ENCODE peak calls at places on chromosome 18, in four cellular contexts. X is ascending aorta, O is transverse colon, I is HepG2. R is an unnamed sample.

GRCh38 chr18:55515946-55516710 is 71.9 kb downstream of the TCF4 start:
- DNase-seq in X (no peak), O (no peak), I (no peak), R (no peak)

GRCh38 chr18:54531402-54532065 is 59.5 kb upstream of the DYNAP start:
- DNase-seq in X (no peak), O (no peak), I (no peak), R (no peak)

GRCh38 chr18:48152549-48152948 is 222.1 kb upstream of the SMAD2 start:
- DNase-seq in X (no peak), O (no peak), I (peak; percentile 13), R (no peak)

GRCh38 chr18:3552305-3552704 is 102.3 kb downstream of the TGIF1 start:
- DNase-seq in X (no peak), O (no peak), I (no peak), R (no peak)

GRCh38 chr18:29749699-29750098 is 1292.8 kb downstream of the DSC3 start:
- DNase-seq in X (no peak), O (no peak), I (no peak), R (no peak)

GRCh38 chr18:47334966-47335365 is 83.5 kb upstream of the SKOR2 start:
- DNase-seq in X (no peak), O (no peak), I (no peak), R (no peak)

GRCh38 chr18:61528961-61529360 is 195.7 kb downstream of the CDH20 start:
- DNase-seq in X (no peak), O (no peak), I (no peak), R (no peak)

GRCh38 chr18:2889761-2890192 is 43.0 kb downstream of the EMILIN2 start:
- DNase-seq in X (no peak), O (no peak), I (peak; percentile 33), R (no peak)

GRCh38 chr18:29041976-29042375 is 865.0 kb upstream of the CDH2 start:
- DNase-seq in X (no peak), O (no peak), I (no peak), R (no peak)

GRCh38 chr18:58337285-58337684 is 291.6 kb downstream of the ALPK2 start:
- DNase-seq in X (no peak), O (no peak), I (no peak), R (no peak)

GRCh38 chr18:7177131-7177744 is 53.7 kb upstream of the LRRC30 start:
- DNase-seq in X (no peak), O (no peak), I (peak; percentile 45), R (peak; percentile 44)

GRCh38 chr18:47296462-47296861 is 45.0 kb upstream of the SKOR2 start:
- DNase-seq in X (no peak), O (no peak), I (no peak), R (no peak)

GRCh38 chr18:48613589-48613988 is 74.8 kb downstream of the CTIF start:
- DNase-seq in X (peak; percentile 85), O (peak; percentile 25), I (no peak), R (no peak)

GRCh38 chr18:6743988-6744387 is 14.5 kb downstream of the ARHGAP28 start:
- DNase-seq in X (no peak), O (no peak), I (no peak), R (no peak)

GRCh38 chr18:54358495-54358793 is 738 bp downstream of the C18orf54 start:
- DNase-seq in X (no peak), O (no peak), I (no peak), R (no peak)

GRCh38 chr18:6878881-6879280 is 149.4 kb downstream of the ARHGAP28 start:
- DNase-seq in X (no peak), O (no peak), I (no peak), R (no peak)

GRCh38 chr18:79465392-79465991 is 69.8 kb downstream of the NFATC1 start:
- DNase-seq in X (no peak), O (peak; percentile 43), I (no peak), R (no peak)

GRCh38 chr18:49685231-49685942 is 123.5 kb downstream of the LIPG start:
- DNase-seq in X (no peak), O (no peak), I (no peak), R (no peak)

GRCh38 chr18:56443508-56443907 is 194.9 kb downstream of the TXNL1 start:
- DNase-seq in X (no peak), O (no peak), I (no peak), R (no peak)

GRCh38 chr18:56919190-56919589 is 227.7 kb upstream of the BOD1L2 start:
- DNase-seq in X (no peak), O (no peak), I (no peak), R (no peak)

GRCh38 chr18:845152-845819 is 33.2 kb upstream of the YES1 start:
- DNase-seq in X (no peak), O (no peak), I (peak; percentile 70), R (no peak)

GRCh38 chr18:24915547-24915946 is 436.4 kb downstream of the ZNF521 start:
- DNase-seq in X (no peak), O (no peak), I (no peak), R (no peak)

GRCh38 chr18:58992301-58993231 is 127.9 kb downstream of the ZNF532 start:
- DNase-seq in X (peak; percentile 64), O (no peak), I (no peak), R (no peak)

GRCh38 chr18:79400091-79400590 is 4.4 kb downstream of the NFATC1 start:
- DNase-seq in X (peak; percentile 84), O (peak; percentile 73), I (no peak), R (no peak)

GRCh38 chr18:136433-136832 is 21.9 kb upstream of the USP14 start:
- DNase-seq in X (no peak), O (peak; percentile 10), I (peak; percentile 54), R (no peak)

GRCh38 chr18:76483780-76484179 is 11.3 kb downstream of the ZNF516 start:
- DNase-seq in X (no peak), O (peak; percentile 47), I (no peak), R (no peak)

GRCh38 chr18:76482267-76482666 is 12.8 kb downstream of the ZNF516 start:
- DNase-seq in X (no peak), O (no peak), I (no peak), R (no peak)

GRCh38 chr18:76484749-76485387 is 10.2 kb downstream of the ZNF516 start:
- DNase-seq in X (no peak), O (no peak), I (no peak), R (no peak)

GRCh38 chr18:76480913-76481312 is 14.1 kb downstream of the ZNF516 start:
- DNase-seq in X (no peak), O (no peak), I (peak; percentile 24), R (no peak)

DNA sequence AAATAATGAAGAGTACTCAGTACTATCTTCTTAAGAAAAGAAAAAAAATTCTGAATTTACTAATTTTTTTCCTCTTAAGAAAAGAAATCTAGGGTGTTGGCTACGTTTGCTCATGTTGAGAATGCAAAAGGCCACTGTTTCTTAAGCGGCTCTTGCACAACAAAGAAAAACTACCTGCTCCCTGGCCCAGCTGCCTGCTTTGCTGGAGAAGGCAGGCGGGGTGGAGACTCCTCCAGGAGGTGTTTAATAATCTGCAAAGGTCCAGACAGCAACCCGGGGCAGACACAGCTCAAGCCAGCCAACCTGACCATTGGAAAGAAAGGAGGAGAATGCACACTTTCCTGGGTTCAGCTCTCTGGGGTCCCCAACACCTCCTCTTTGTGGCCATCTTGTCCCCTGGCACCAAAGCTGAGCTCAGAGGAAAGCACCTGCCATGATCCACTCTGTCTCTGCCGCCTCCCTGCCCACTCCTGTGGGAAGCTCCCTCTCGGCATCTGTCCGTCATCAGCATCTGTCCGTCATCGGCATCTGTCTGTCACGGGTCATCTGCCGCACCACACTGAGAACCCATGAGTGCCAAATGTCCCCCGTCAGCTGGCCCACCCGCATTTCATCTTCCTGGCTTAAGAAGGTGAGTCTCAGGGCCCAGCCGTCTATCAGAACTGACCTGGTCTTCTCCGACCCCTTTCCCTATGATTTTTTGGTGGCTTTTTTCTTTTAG is 11.9 kb downstream of the ZNF516 start:
- DNase-seq in X (no peak), O (no peak), I (no peak), R (no peak)
- H3K4me1 ChIP-seq in X (no peaks in the 10 kb centered on the region), O (peaks cover 11% of the 10 kb centered on the region), I (peaks cover 89% of the 10 kb centered on the region), R (no peaks in the 10 kb centered on the region)

GRCh38 chr18:74507927-74508326 is 11.8 kb downstream of the CNDP2 start:
- DNase-seq in X (no peak), O (no peak), I (no peak), R (no peak)

GRCh38 chr18:74508366-74508765 is 12.2 kb downstream of the CNDP2 start:
- DNase-seq in X (peak; percentile 39), O (no peak), I (no peak), R (no peak)

GRCh38 chr18:74507120-74507881 is 11.1 kb downstream of the CNDP2 start:
- DNase-seq in X (peak; percentile 49), O (no peak), I (no peak), R (no peak)

GRCh38 chr18:74509856-74510769 is 13.9 kb downstream of the CNDP2 start:
- DNase-seq in X (no peak), O (no peak), I (no peak), R (no peak)

DNA sequence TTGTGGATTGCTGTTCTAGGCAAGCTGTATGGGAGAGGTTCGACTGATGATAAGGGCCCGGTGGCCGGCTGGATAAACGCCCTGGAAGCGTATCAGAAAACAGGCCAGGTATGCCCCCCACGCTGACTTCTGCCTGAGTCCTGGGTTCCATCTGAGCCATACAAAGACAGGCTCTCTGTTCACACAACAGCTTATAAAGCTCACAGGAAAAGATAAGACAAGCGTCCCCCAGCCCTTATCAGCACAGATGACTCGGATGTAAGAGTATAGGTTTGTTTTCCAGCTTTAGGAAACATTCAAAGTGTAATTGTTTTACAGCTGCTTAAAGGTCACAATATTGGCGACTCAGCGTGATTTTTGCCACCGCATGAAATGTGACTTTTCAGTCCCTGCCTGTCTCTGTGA is 12.7 kb downstream of the CNDP2 start:
- DNase-seq in X (peak; percentile 39), O (no peak), I (no peak), R (no peak)
- H3K27ac ChIP-seq in X (no peak overlapping the region), O (no peak overlapping the region), I (no peak overlapping the region), R (no peak overlapping the region)

DNA sequence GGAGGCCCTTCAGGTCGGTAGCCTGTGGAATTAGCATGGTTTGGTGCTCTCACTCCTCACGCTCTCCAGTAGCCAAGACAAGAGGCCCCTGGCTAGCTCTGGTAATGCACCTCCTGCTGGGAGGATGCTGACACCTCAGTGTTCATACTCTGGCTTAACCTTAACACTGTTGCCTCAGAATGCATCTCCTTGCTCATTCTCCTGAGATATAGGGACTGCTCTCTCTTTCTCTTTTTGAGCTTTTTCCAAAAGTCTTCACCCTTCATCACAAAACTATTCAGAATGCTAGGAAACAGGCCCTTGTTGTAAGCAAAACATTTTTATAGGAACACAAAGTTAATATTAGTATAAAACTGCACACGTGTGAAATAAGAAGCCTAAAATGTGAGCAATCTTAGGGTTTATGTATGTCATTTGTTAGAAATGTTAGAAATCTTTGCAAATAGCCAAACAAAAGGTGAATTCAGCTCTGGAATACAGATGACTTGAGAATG is 17.3 kb upstream of the IMPA2 start:
- DNase-seq in X (no peak), O (no peak), I (no peak), R (no peak)
- TF ChIP-seq CTCF in X (peak; percentile 14), O (no peak), I (peak; percentile 48), R (no peak)

GRCh38 chr18:63155910-63156773 is 163.4 kb downstream of the BCL2 start:
- DNase-seq in X (no peak), O (no peak), I (no peak), R (no peak)
- H3K4me1 ChIP-seq in X (peaks cover 9% of the 10 kb centered on the region), O (peaks cover 38% of the 10 kb centered on the region), I (peaks cover 9% of the 10 kb centered on the region), R (peaks cover 8% of the 10 kb centered on the region)

GRCh38 chr18:50938912-50939311 is 28.9 kb upstream of the ELAC1 start:
- DNase-seq in X (no peak), O (no peak), I (no peak), R (no peak)

GRCh38 chr18:50928551-50928950 is 39.3 kb upstream of the ELAC1 start:
- DNase-seq in X (no peak), O (no peak), I (no peak), R (no peak)

GRCh38 chr18:50937183-50937582 is 30.7 kb upstream of the ELAC1 start:
- DNase-seq in X (no peak), O (no peak), I (no peak), R (no peak)

GRCh38 chr18:50934545-50935211 is 33.2 kb upstream of the ELAC1 start:
- DNase-seq in X (no peak), O (no peak), I (no peak), R (no peak)

GRCh38 chr18:50933684-50934083 is 34.2 kb upstream of the ELAC1 start:
- DNase-seq in X (no peak), O (no peak), I (no peak), R (no peak)
- H3K27ac ChIP-seq in X (no peak overlapping the region), O (no peak overlapping the region), I (no peak overlapping the region), R (no peak overlapping the region)

R was measured in lung.